ENCODE peak calls at places on chromosomes 2 and 18, in four cellular contexts. D is stimulated activated CD4-positive, alpha-beta T cell treated with anti-CD3 and anti-CD28 coated beads, Interleukin-2, amount 100 ng/mL, for 48 hours; E is brain microvascular endothelial cell; Q is left cardiac atrium. S is an unnamed sample.

GRCh38 chr2:71224457-71224856 is 2.4 kb downstream of the PAIP2B start:
- DNase-seq in D (no peak), E (no peak), Q (no peak), S (no peak)

GRCh38 chr18:10523544-10523943 is 2.3 kb upstream of the NAPG start:
- DNase-seq in D (no peak), E (no peak), Q (no peak), S (no peak)

GRCh38 chr2:238169021-238169707 is 10.4 kb downstream of the ERFE start:
- DNase-seq in D (no peak), E (peak), Q (peak), S (peak)

GRCh38 chr2:61658841-61659780 is 121.0 kb upstream of the XPO1 start:
- DNase-seq in D (no peak), E (peak), Q (no peak), S (no peak)

GRCh38 chr18:43705850-43706249 is 428.6 kb upstream of the SYT4 start:
- DNase-seq in D (no peak), E (no peak), Q (no peak), S (no peak)

GRCh38 chr18:22483407-22483806 is 65.7 kb upstream of the CTAGE1 start:
- DNase-seq in D (no peak), E (no peak), Q (no peak), S (no peak)

GRCh38 chr2:29000481-29000880 is 19.4 kb downstream of the TOGARAM2 start:
- DNase-seq in D (no peak), E (no peak), Q (no peak), S (no peak)

GRCh38 chr2:201964631-201965206 is 68.9 kb upstream of the FZD7 start:
- DNase-seq in D (no peak), E (no peak), Q (no peak), S (no peak)

GRCh38 chr2:74532222-74532621 is 2.5 kb downstream of the HTRA2 start:
- DNase-seq in D (no peak), E (no peak), Q (no peak), S (no peak)

GRCh38 chr2:239311132-239312040 is 89.4 kb downstream of the HDAC4 start:
- DNase-seq in D (no peak), E (no peak), Q (peak), S (no peak)

GRCh38 chr2:30465171-30465545 is 18.1 kb downstream of the LCLAT1 start:
- DNase-seq in D (no peak), E (no peak), Q (no peak), S (no peak)

GRCh38 chr2:102229141-102229764 is 42.4 kb downstream of the IL1RL2 start:
- DNase-seq in D (no peak), E (no peak), Q (no peak), S (no peak)

GRCh38 chr18:37238271-37238670 is 327.3 kb downstream of the CELF4 start:
- DNase-seq in D (no peak), E (no peak), Q (no peak), S (no peak)

GRCh38 chr2:196131949-196132925 is 39.1 kb downstream of the STK17B start:
- DNase-seq in D (peak), E (no peak), Q (no peak), S (no peak)

GRCh38 chr2:203741566-203741965 is 35.1 kb downstream of the CD28 start:
- DNase-seq in D (no peak), E (no peak), Q (no peak), S (no peak)

GRCh38 chr2:229511524-229511923 is 202.8 kb downstream of the DNER start:
- DNase-seq in D (no peak), E (no peak), Q (no peak), S (no peak)

GRCh38 chr2:134671498-134671897 is 47.3 kb downstream of the TMEM163 start:
- DNase-seq in D (no peak), E (no peak), Q (no peak), S (no peak)